ENCODE peak calls at places on chromosomes 3 and 15, in four cellular contexts. One of them, this sample, is unnamed.

GRCh38 chr3:152039887-152040286 is 166.4 kb downstream of the SUCNR1 start:
- DNase-seq in GM12878: peak
- DNase-seq in WTC11: no peak
- DNase-seq in K562: no peak
- DNase-seq in this sample: no peak

GRCh38 chr15:86776120-86776519 is 696.4 kb downstream of the AGBL1 start:
- DNase-seq in GM12878: no peak
- DNase-seq in WTC11: no peak
- DNase-seq in K562: no peak
- DNase-seq in this sample: no peak

GRCh38 chr3:114212646-114213045 is 24.7 kb downstream of the ZNF80 start:
- DNase-seq in GM12878: no peak
- DNase-seq in WTC11: no peak
- DNase-seq in K562: no peak
- DNase-seq in this sample: no peak

GRCh38 chr3:175163686-175164085 is 304.6 kb downstream of the NAALADL2 start:
- DNase-seq in GM12878: no peak
- DNase-seq in WTC11: no peak
- DNase-seq in K562: no peak
- DNase-seq in this sample: no peak

GRCh38 chr3:10557250-10557649 is 51.9 kb upstream of the ATP2B2 start:
- DNase-seq in GM12878: no peak
- DNase-seq in WTC11: no peak
- DNase-seq in K562: no peak
- DNase-seq in this sample: no peak

GRCh38 chr3:109910772-109911171 is 573.4 kb upstream of the DPPA4 start:
- DNase-seq in GM12878: no peak
- DNase-seq in WTC11: no peak
- DNase-seq in K562: no peak
- DNase-seq in this sample: no peak

GRCh38 chr15:37900286-37901221 is 33.9 kb upstream of the TMCO5A start:
- DNase-seq in GM12878: no peak
- DNase-seq in WTC11: no peak
- DNase-seq in K562: no peak
- DNase-seq in this sample: no peak

GRCh38 chr15:77693576-77693975 is 60.9 kb upstream of the LINGO1 start:
- DNase-seq in GM12878: no peak
- DNase-seq in WTC11: no peak
- DNase-seq in K562: no peak
- DNase-seq in this sample: no peak

GRCh38 chr15:64699767-64700388 is 75.5 kb downstream of the RBPMS2 start:
- DNase-seq in GM12878: no peak
- DNase-seq in WTC11: peak
- DNase-seq in K562: no peak
- DNase-seq in this sample: no peak

GRCh38 chr3:94061297-94061696 is 1.4 kb downstream of the DHFR2 start:
- DNase-seq in GM12878: no peak
- DNase-seq in WTC11: no peak
- DNase-seq in K562: no peak
- DNase-seq in this sample: no peak

GRCh38 chr3:87062685-87063084 is 71.7 kb upstream of the VGLL3 start:
- DNase-seq in GM12878: no peak
- DNase-seq in WTC11: no peak
- DNase-seq in K562: no peak
- DNase-seq in this sample: no peak

GRCh38 chr3:27681249-27681748 is 40.8 kb downstream of the EOMES start:
- DNase-seq in GM12878: peak
- DNase-seq in WTC11: no peak
- DNase-seq in K562: peak
- DNase-seq in this sample: peak

GRCh38 chr15:35019401-35020327 is 31.6 kb upstream of the ZNF770 start:
- DNase-seq in GM12878: no peak
- DNase-seq in WTC11: no peak
- DNase-seq in K562: no peak
- DNase-seq in this sample: no peak

GRCh38 chr15:52247032-52247431 is 48.6 kb downstream of the MYO5C start:
- DNase-seq in GM12878: no peak
- DNase-seq in WTC11: no peak
- DNase-seq in K562: no peak
- DNase-seq in this sample: no peak

GRCh38 chr3:184539801-184540440 is 21.7 kb upstream of the EPHB3 start:
- DNase-seq in GM12878: no peak
- DNase-seq in WTC11: peak
- DNase-seq in K562: peak
- DNase-seq in this sample: no peak

GRCh38 chr3:190811775-190812480 is 50.6 kb downstream of the GMNC start:
- DNase-seq in GM12878: no peak
- DNase-seq in WTC11: peak
- DNase-seq in K562: peak
- DNase-seq in this sample: peak

GRCh38 chr3:70554170-70554569 is 241.7 kb upstream of the MDFIC2 start:
- DNase-seq in GM12878: no peak
- DNase-seq in WTC11: no peak
- DNase-seq in K562: no peak
- DNase-seq in this sample: no peak

GRCh38 chr15:66328721-66329220 is 27.7 kb downstream of the TIPIN start:
- DNase-seq in GM12878: no peak
- DNase-seq in WTC11: no peak
- DNase-seq in K562: no peak
- DNase-seq in this sample: no peak

GRCh38 chr15:78431955-78432354 is 6.1 kb upstream of the IREB2 start:
- DNase-seq in GM12878: no peak
- DNase-seq in WTC11: no peak
- DNase-seq in K562: no peak
- DNase-seq in this sample: no peak

GRCh38 chr3:17806876-17807275 is 64.4 kb upstream of the TBC1D5 start:
- DNase-seq in GM12878: no peak
- DNase-seq in WTC11: no peak
- DNase-seq in K562: no peak
- DNase-seq in this sample: no peak

GRCh38 chr15:55526559-55527036 is 18.6 kb upstream of the DNAAF4 start:
- DNase-seq in GM12878: no peak
- DNase-seq in WTC11: no peak
- DNase-seq in K562: peak
- DNase-seq in this sample: peak

GRCh38 chr3:86563358-86563970 is 427.5 kb downstream of the VGLL3 start:
- DNase-seq in GM12878: no peak
- DNase-seq in WTC11: no peak
- DNase-seq in K562: peak
- DNase-seq in this sample: peak

GRCh38 chr3:179526989-179527391 is 35.7 kb upstream of the ACTL6A start:
- DNase-seq in GM12878: no peak
- DNase-seq in WTC11: peak
- DNase-seq in K562: no peak
- DNase-seq in this sample: no peak

GRCh38 chr15:87368511-87368910 is 888.0 kb downstream of the NTRK3 start:
- DNase-seq in GM12878: no peak
- DNase-seq in WTC11: no peak
- DNase-seq in K562: no peak
- DNase-seq in this sample: no peak

GRCh38 chr3:127373701-127374625 is 86.1 kb upstream of the PRR20G start:
- DNase-seq in GM12878: no peak
- DNase-seq in WTC11: peak
- DNase-seq in K562: peak
- DNase-seq in this sample: no peak

GRCh38 chr3:197030379-197031314 is 1.0 kb upstream of the MELTF start:
- DNase-seq in GM12878: no peak
- DNase-seq in WTC11: no peak
- DNase-seq in K562: peak
- DNase-seq in this sample: no peak

GRCh38 chr3:151787626-151788025 is 26.3 kb upstream of the AADAC start:
- DNase-seq in GM12878: no peak
- DNase-seq in WTC11: no peak
- DNase-seq in K562: no peak
- DNase-seq in this sample: no peak

GRCh38 chr3:133930341-133930933 is 34.8 kb upstream of the RAB6B start:
- DNase-seq in GM12878: no peak
- DNase-seq in WTC11: no peak
- DNase-seq in K562: peak
- DNase-seq in this sample: peak

GRCh38 chr3:22245122-22245521 is 494.1 kb upstream of the ZNF385D start:
- DNase-seq in GM12878: no peak
- DNase-seq in WTC11: no peak
- DNase-seq in K562: no peak
- DNase-seq in this sample: no peak

GRCh38 chr3:136818851-136819783 is at the start of gene SLC35G2:
- DNase-seq in GM12878: no peak
- DNase-seq in WTC11: peak
- DNase-seq in K562: peak
- DNase-seq in this sample: peak

GRCh38 chr3:157592769-157593168 is 89.6 kb upstream of the VEPH1 start:
- DNase-seq in GM12878: no peak
- DNase-seq in WTC11: no peak
- DNase-seq in K562: no peak
- DNase-seq in this sample: no peak

GRCh38 chr3:53169832-53170324 is 8.9 kb downstream of the PRKCD start:
- DNase-seq in GM12878: no peak
- DNase-seq in WTC11: no peak
- DNase-seq in K562: no peak
- DNase-seq in this sample: no peak

GRCh38 chr15:52178765-52179164 is 12.4 kb downstream of the GNB5 start:
- DNase-seq in GM12878: no peak
- DNase-seq in WTC11: no peak
- DNase-seq in K562: no peak
- DNase-seq in this sample: no peak

GRCh38 chr3:50671331-50671730 is 3.4 kb upstream of the DOCK3 start:
- DNase-seq in GM12878: no peak
- DNase-seq in WTC11: no peak
- DNase-seq in K562: no peak
- DNase-seq in this sample: no peak

GRCh38 chr3:97935842-97936241 is 36.4 kb downstream of the RIOX2 start:
- DNase-seq in GM12878: no peak
- DNase-seq in WTC11: no peak
- DNase-seq in K562: no peak
- DNase-seq in this sample: no peak

GRCh38 chr3:97938444-97938843 is 33.8 kb downstream of the RIOX2 start:
- DNase-seq in GM12878: no peak
- DNase-seq in WTC11: no peak
- DNase-seq in K562: no peak
- DNase-seq in this sample: no peak

GRCh38 chr3:97937205-97937604 is 35.0 kb downstream of the RIOX2 start:
- DNase-seq in GM12878: no peak
- DNase-seq in WTC11: no peak
- DNase-seq in K562: no peak
- DNase-seq in this sample: no peak

GRCh38 chr3:97942801-97943546 is 29.3 kb downstream of the RIOX2 start:
- DNase-seq in GM12878: no peak
- DNase-seq in WTC11: no peak
- DNase-seq in K562: no peak
- DNase-seq in this sample: no peak

DNA sequence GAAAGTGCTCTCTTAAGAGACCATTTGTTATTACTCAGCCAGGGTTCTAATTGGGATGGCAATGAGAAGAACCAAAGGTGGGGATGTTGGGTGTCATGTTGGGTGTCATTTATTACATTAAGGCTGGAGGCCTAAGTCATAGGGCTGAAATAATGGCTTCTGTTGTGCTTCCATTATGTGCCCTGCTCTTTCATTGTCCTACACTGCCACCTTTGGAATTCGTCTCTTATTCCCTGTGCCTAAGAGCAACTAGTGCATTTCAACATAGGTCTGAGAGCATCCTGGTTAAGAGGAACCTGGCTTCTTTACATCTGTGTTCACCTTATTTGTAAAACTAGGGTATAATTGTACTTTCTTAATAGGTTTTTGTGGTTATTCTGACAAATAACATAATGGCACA is 32.2 kb downstream of the RIOX2 start:
- DNase-seq in GM12878: no peak
- DNase-seq in WTC11: no peak
- DNase-seq in K562: no peak
- DNase-seq in this sample: peak
- TF ChIP-seq ETV6 in GM12878: no peak
- TF ChIP-seq ETV6 in WTC11: no peak
- TF ChIP-seq ETV6 in K562: no peak
- TF ChIP-seq ETV6 in this sample: no peak

DNA sequence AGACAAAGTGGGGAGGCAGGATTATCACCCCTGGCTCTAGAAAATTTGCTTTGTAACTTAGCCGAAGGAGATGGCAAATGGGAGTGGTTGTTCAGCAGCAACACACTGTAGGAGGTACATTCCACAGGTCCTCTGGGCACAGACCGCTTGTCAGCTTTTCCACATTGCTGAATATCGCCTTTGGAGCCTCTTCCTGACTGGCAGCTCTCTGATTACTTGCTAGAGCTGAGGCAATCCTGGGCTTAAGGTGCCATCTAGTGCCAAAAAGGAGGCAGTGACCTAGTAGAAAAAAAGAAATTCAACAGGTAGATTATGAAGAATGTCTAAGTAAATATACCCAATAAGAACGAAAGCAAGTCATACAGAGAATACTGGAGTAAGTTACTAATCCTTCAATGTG is 13.1 kb upstream of the SCN5A start:
- DNase-seq in GM12878: no peak
- DNase-seq in WTC11: peak
- DNase-seq in K562: no peak
- DNase-seq in this sample: peak
- TF ChIP-seq ETV6 in GM12878: no peak
- TF ChIP-seq ETV6 in WTC11: no peak
- TF ChIP-seq ETV6 in K562: no peak
- TF ChIP-seq ETV6 in this sample: no peak

GRCh38 chr3:141229132-141229531 is 2.5 kb upstream of the PXYLP1 start:
- DNase-seq in GM12878: no peak
- DNase-seq in WTC11: no peak
- DNase-seq in K562: no peak
- DNase-seq in this sample: no peak
- TF ChIP-seq ETV6 in GM12878: no peak
- TF ChIP-seq ETV6 in WTC11: no peak
- TF ChIP-seq ETV6 in K562: no peak
- TF ChIP-seq ETV6 in this sample: no peak

GRCh38 chr15:91552555-91552954 is 301.0 kb upstream of the SLCO3A1 start:
- DNase-seq in GM12878: no peak
- DNase-seq in WTC11: no peak
- DNase-seq in K562: no peak
- DNase-seq in this sample: no peak

GRCh38 chr15:91553455-91553854 is 300.1 kb upstream of the SLCO3A1 start:
- DNase-seq in GM12878: no peak
- DNase-seq in WTC11: no peak
- DNase-seq in K562: no peak
- DNase-seq in this sample: no peak

GRCh38 chr15:91547356-91547755 is 306.2 kb upstream of the SLCO3A1 start:
- DNase-seq in GM12878: no peak
- DNase-seq in WTC11: no peak
- DNase-seq in K562: no peak
- DNase-seq in this sample: no peak

GRCh38 chr15:91549581-91549980 is 303.9 kb upstream of the SLCO3A1 start:
- DNase-seq in GM12878: no peak
- DNase-seq in WTC11: no peak
- DNase-seq in K562: no peak
- DNase-seq in this sample: no peak

DNA sequence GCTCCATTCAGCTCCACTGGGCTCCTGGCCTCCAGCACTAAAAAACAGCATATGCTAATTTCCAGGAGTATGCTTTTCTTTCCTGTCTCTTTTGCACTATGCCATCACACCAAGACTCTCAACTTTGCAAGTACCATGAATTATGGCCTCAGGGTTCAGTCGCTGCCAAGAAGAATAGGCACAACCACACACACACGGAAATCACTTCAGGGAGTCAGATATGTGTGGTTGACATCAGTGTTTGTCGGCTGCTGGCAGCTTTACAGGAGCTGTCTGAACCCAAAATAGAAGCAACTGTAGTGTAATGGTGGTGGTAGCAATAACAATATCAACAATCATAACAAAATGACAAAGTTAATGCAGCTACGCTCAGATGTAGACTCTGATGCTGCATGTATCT is 304.9 kb upstream of the SLCO3A1 start:
- DNase-seq in GM12878: no peak
- DNase-seq in WTC11: no peak
- DNase-seq in K562: no peak
- DNase-seq in this sample: no peak
- TF ChIP-seq ETV6 in GM12878: no peak
- TF ChIP-seq ETV6 in WTC11: no peak
- TF ChIP-seq ETV6 in K562: no peak
- TF ChIP-seq ETV6 in this sample: no peak

This sample was measured in HepG2.